ENCODE peak calls at places on chromosomes 6 and 20, in five cellular contexts. One of them, this sample, is unnamed.

GRCh38 chr6:134342972-134343371 is 25.1 kb upstream of the SGK1 start:
- DNase-seq in NCI-H1092 treated with DMSO at 0.1 percent for 48 hours: no peak
- DNase-seq in nephron progenitor cell: no peak
- DNase-seq in WTC11: no peak
- DNase-seq in COLO829: no peak
- DNase-seq in this sample: no peak

GRCh38 chr20:62067547-62068260 is 2.0 kb upstream of the TAF4 start:
- DNase-seq in NCI-H1092 treated with DMSO at 0.1 percent for 48 hours: no peak
- DNase-seq in nephron progenitor cell: no peak
- DNase-seq in WTC11: no peak
- DNase-seq in COLO829: no peak
- DNase-seq in this sample: no peak

GRCh38 chr20:17798601-17799000 is 98.8 kb downstream of the BANF2 start:
- DNase-seq in NCI-H1092 treated with DMSO at 0.1 percent for 48 hours: no peak
- DNase-seq in nephron progenitor cell: no peak
- DNase-seq in WTC11: no peak
- DNase-seq in COLO829: no peak
- DNase-seq in this sample: no peak

GRCh38 chr6:57313711-57314471 is 3.5 kb upstream of the PRIM2 start:
- DNase-seq in NCI-H1092 treated with DMSO at 0.1 percent for 48 hours: no peak
- DNase-seq in nephron progenitor cell: no peak
- DNase-seq in WTC11: no peak
- DNase-seq in COLO829: peak; percentile 82
- DNase-seq in this sample: peak; percentile 79

GRCh38 chr6:87932361-87932760 is 115.3 kb upstream of the SPACA1 start:
- DNase-seq in NCI-H1092 treated with DMSO at 0.1 percent for 48 hours: no peak
- DNase-seq in nephron progenitor cell: no peak
- DNase-seq in WTC11: no peak
- DNase-seq in COLO829: no peak
- DNase-seq in this sample: no peak

GRCh38 chr6:109348246-109348645 is 34.0 kb downstream of the CD164 start:
- DNase-seq in NCI-H1092 treated with DMSO at 0.1 percent for 48 hours: no peak
- DNase-seq in nephron progenitor cell: no peak
- DNase-seq in WTC11: no peak
- DNase-seq in COLO829: no peak
- DNase-seq in this sample: no peak

GRCh38 chr6:36362551-36363389 is 24.7 kb downstream of the ETV7 start:
- DNase-seq in NCI-H1092 treated with DMSO at 0.1 percent for 48 hours: no peak
- DNase-seq in nephron progenitor cell: no peak
- DNase-seq in WTC11: no peak
- DNase-seq in COLO829: no peak
- DNase-seq in this sample: no peak

GRCh38 chr20:39214778-39215177 is 252.6 kb downstream of the DHX35 start:
- DNase-seq in NCI-H1092 treated with DMSO at 0.1 percent for 48 hours: peak; percentile 68
- DNase-seq in nephron progenitor cell: no peak
- DNase-seq in WTC11: peak; percentile 42
- DNase-seq in COLO829: no peak
- DNase-seq in this sample: no peak

GRCh38 chr6:1179571-1180459 is 132.1 kb upstream of the FOXQ1 start:
- DNase-seq in NCI-H1092 treated with DMSO at 0.1 percent for 48 hours: no peak
- DNase-seq in nephron progenitor cell: no peak
- DNase-seq in WTC11: no peak
- DNase-seq in COLO829: no peak
- DNase-seq in this sample: no peak

GRCh38 chr6:157787080-157787479 is 36.0 kb upstream of the SNX9 start:
- DNase-seq in NCI-H1092 treated with DMSO at 0.1 percent for 48 hours: no peak
- DNase-seq in nephron progenitor cell: no peak
- DNase-seq in WTC11: no peak
- DNase-seq in COLO829: no peak
- DNase-seq in this sample: no peak

GRCh38 chr6:121515615-121516265 is 80.3 kb downstream of the GJA1 start:
- DNase-seq in NCI-H1092 treated with DMSO at 0.1 percent for 48 hours: no peak
- DNase-seq in nephron progenitor cell: no peak
- DNase-seq in WTC11: no peak
- DNase-seq in COLO829: peak; percentile 30
- DNase-seq in this sample: no peak

GRCh38 chr6:17705778-17706579 is 746 bp downstream of the NUP153 start:
- DNase-seq in NCI-H1092 treated with DMSO at 0.1 percent for 48 hours: peak; percentile 50
- DNase-seq in nephron progenitor cell: peak; percentile 68
- DNase-seq in WTC11: peak; percentile 62
- DNase-seq in COLO829: no peak
- DNase-seq in this sample: peak; percentile 51

GRCh38 chr6:39839445-39839844 is 47.3 kb downstream of the DAAM2 start:
- DNase-seq in NCI-H1092 treated with DMSO at 0.1 percent for 48 hours: no peak
- DNase-seq in nephron progenitor cell: no peak
- DNase-seq in WTC11: no peak
- DNase-seq in COLO829: no peak
- DNase-seq in this sample: no peak

GRCh38 chr6:101178748-101179147 is 214.8 kb upstream of the GRIK2 start:
- DNase-seq in NCI-H1092 treated with DMSO at 0.1 percent for 48 hours: no peak
- DNase-seq in nephron progenitor cell: no peak
- DNase-seq in WTC11: no peak
- DNase-seq in COLO829: peak; percentile 66
- DNase-seq in this sample: no peak

GRCh38 chr6:152401978-152402377 is 235.2 kb downstream of the SYNE1 start:
- DNase-seq in NCI-H1092 treated with DMSO at 0.1 percent for 48 hours: no peak
- DNase-seq in nephron progenitor cell: no peak
- DNase-seq in WTC11: no peak
- DNase-seq in COLO829: peak; percentile 68
- DNase-seq in this sample: peak; percentile 68

GRCh38 chr6:6634735-6635075 is 46.2 kb downstream of the LY86 start:
- DNase-seq in NCI-H1092 treated with DMSO at 0.1 percent for 48 hours: no peak
- DNase-seq in nephron progenitor cell: no peak
- DNase-seq in WTC11: no peak
- DNase-seq in COLO829: no peak
- DNase-seq in this sample: no peak

GRCh38 chr20:59589051-59589450 is 15.3 kb upstream of the PHACTR3 start:
- DNase-seq in NCI-H1092 treated with DMSO at 0.1 percent for 48 hours: no peak
- DNase-seq in nephron progenitor cell: no peak
- DNase-seq in WTC11: no peak
- DNase-seq in COLO829: no peak
- DNase-seq in this sample: no peak

GRCh38 chr20:37502654-37503053 is 18.4 kb upstream of the NNAT start:
- DNase-seq in NCI-H1092 treated with DMSO at 0.1 percent for 48 hours: no peak
- DNase-seq in nephron progenitor cell: no peak
- DNase-seq in WTC11: no peak
- DNase-seq in COLO829: no peak
- DNase-seq in this sample: no peak

GRCh38 chr20:24991897-24992419 is 593 bp downstream of the APMAP start:
- DNase-seq in NCI-H1092 treated with DMSO at 0.1 percent for 48 hours: peak; percentile 51
- DNase-seq in nephron progenitor cell: peak; percentile 41
- DNase-seq in WTC11: peak; percentile 23
- DNase-seq in COLO829: peak; percentile 14
- DNase-seq in this sample: no peak

GRCh38 chr6:11969092-11969491 is 43.0 kb upstream of the HIVEP1 start:
- DNase-seq in NCI-H1092 treated with DMSO at 0.1 percent for 48 hours: no peak
- DNase-seq in nephron progenitor cell: no peak
- DNase-seq in WTC11: no peak
- DNase-seq in COLO829: no peak
- DNase-seq in this sample: no peak

GRCh38 chr6:474454-475185 is 83.1 kb downstream of the IRF4 start:
- DNase-seq in NCI-H1092 treated with DMSO at 0.1 percent for 48 hours: no peak
- DNase-seq in nephron progenitor cell: no peak
- DNase-seq in WTC11: no peak
- DNase-seq in COLO829: peak; percentile 15
- DNase-seq in this sample: no peak

GRCh38 chr6:112760831-112761230 is 413.7 kb downstream of the RFPL4B start:
- DNase-seq in NCI-H1092 treated with DMSO at 0.1 percent for 48 hours: no peak
- DNase-seq in nephron progenitor cell: no peak
- DNase-seq in WTC11: no peak
- DNase-seq in COLO829: no peak
- DNase-seq in this sample: no peak

GRCh38 chr6:44676246-44676790 is 288.8 kb downstream of the CDC5L start:
- DNase-seq in NCI-H1092 treated with DMSO at 0.1 percent for 48 hours: no peak
- DNase-seq in nephron progenitor cell: no peak
- DNase-seq in WTC11: no peak
- DNase-seq in COLO829: no peak
- DNase-seq in this sample: no peak

GRCh38 chr6:42756713-42757112 is 10.8 kb upstream of the TBCC start:
- DNase-seq in NCI-H1092 treated with DMSO at 0.1 percent for 48 hours: no peak
- DNase-seq in nephron progenitor cell: no peak
- DNase-seq in WTC11: peak; percentile 39
- DNase-seq in COLO829: no peak
- DNase-seq in this sample: no peak

GRCh38 chr6:18388942-18389341 is 1.8 kb downstream of the RNF144B start:
- DNase-seq in NCI-H1092 treated with DMSO at 0.1 percent for 48 hours: no peak
- DNase-seq in nephron progenitor cell: no peak
- DNase-seq in WTC11: no peak
- DNase-seq in COLO829: peak; percentile 14
- DNase-seq in this sample: no peak